ENCODE peak calls at places on chromosomes 7 and 10, in nine cellular contexts. One of them, this sample, is unnamed.

GRCh38 chr10:60919551-60919950 is 24.4 kb downstream of the RHOBTB1 start:
- DNase-seq in epithelial cell of esophagus: no peak
- DNase-seq in IMR-90: no peak
- DNase-seq in CD8-positive, alpha-beta T cell: no peak
- DNase-seq in endothelial cell: no peak
- DNase-seq in AG04450: no peak
- DNase-seq in sigmoid colon: no peak
- DNase-seq in psoas muscle: no peak
- DNase-seq in body of pancreas: no peak
- DNase-seq in this sample: no peak

GRCh38 chr7:123244768-123245167 is 45.0 kb upstream of the SLC13A1 start:
- DNase-seq in epithelial cell of esophagus: no peak
- DNase-seq in IMR-90: no peak
- DNase-seq in CD8-positive, alpha-beta T cell: no peak
- DNase-seq in endothelial cell: no peak
- DNase-seq in AG04450: no peak
- DNase-seq in sigmoid colon: no peak
- DNase-seq in psoas muscle: no peak
- DNase-seq in body of pancreas: no peak
- DNase-seq in this sample: no peak

GRCh38 chr7:112876877-112877276 is 86.7 kb upstream of the TMEM168 start:
- DNase-seq in epithelial cell of esophagus: peak; percentile 5
- DNase-seq in IMR-90: peak; percentile 7
- DNase-seq in CD8-positive, alpha-beta T cell: no peak
- DNase-seq in endothelial cell: no peak
- DNase-seq in AG04450: no peak
- DNase-seq in sigmoid colon: no peak
- DNase-seq in psoas muscle: no peak
- DNase-seq in body of pancreas: no peak
- DNase-seq in this sample: no peak

GRCh38 chr7:31488562-31489203 is 25.2 kb upstream of the ITPRID1 start:
- DNase-seq in epithelial cell of esophagus: peak; percentile 77
- DNase-seq in IMR-90: no peak
- DNase-seq in CD8-positive, alpha-beta T cell: no peak
- DNase-seq in endothelial cell: peak; percentile 66
- DNase-seq in AG04450: no peak
- DNase-seq in sigmoid colon: no peak
- DNase-seq in psoas muscle: no peak
- DNase-seq in body of pancreas: peak; percentile 14
- DNase-seq in this sample: no peak

GRCh38 chr7:542935-543789 is 23.5 kb upstream of the PDGFA start:
- DNase-seq in epithelial cell of esophagus: peak; percentile 76
- DNase-seq in IMR-90: peak; percentile 91
- DNase-seq in CD8-positive, alpha-beta T cell: no peak
- DNase-seq in endothelial cell: no peak
- DNase-seq in AG04450: peak; percentile 30
- DNase-seq in sigmoid colon: no peak
- DNase-seq in psoas muscle: no peak
- DNase-seq in body of pancreas: no peak
- DNase-seq in this sample: no peak

GRCh38 chr7:131896189-131896855 is 339.9 kb upstream of the PODXL start:
- DNase-seq in epithelial cell of esophagus: no peak
- DNase-seq in IMR-90: no peak
- DNase-seq in CD8-positive, alpha-beta T cell: no peak
- DNase-seq in endothelial cell: no peak
- DNase-seq in AG04450: no peak
- DNase-seq in sigmoid colon: no peak
- DNase-seq in psoas muscle: no peak
- DNase-seq in body of pancreas: no peak
- DNase-seq in this sample: no peak

GRCh38 chr10:19097151-19097550 is 48.5 kb downstream of the MALRD1 start:
- DNase-seq in epithelial cell of esophagus: no peak
- DNase-seq in IMR-90: peak; percentile 20
- DNase-seq in CD8-positive, alpha-beta T cell: no peak
- DNase-seq in endothelial cell: no peak
- DNase-seq in AG04450: no peak
- DNase-seq in sigmoid colon: no peak
- DNase-seq in psoas muscle: no peak
- DNase-seq in body of pancreas: no peak
- DNase-seq in this sample: no peak

GRCh38 chr10:49654036-49654693 is 25.3 kb upstream of the C10orf53 start:
- DNase-seq in epithelial cell of esophagus: no peak
- DNase-seq in IMR-90: no peak
- DNase-seq in CD8-positive, alpha-beta T cell: no peak
- DNase-seq in endothelial cell: no peak
- DNase-seq in AG04450: no peak
- DNase-seq in sigmoid colon: no peak
- DNase-seq in psoas muscle: no peak
- DNase-seq in body of pancreas: no peak
- DNase-seq in this sample: no peak

GRCh38 chr7:1666779-1667565 is 3.1 kb upstream of the ELFN1 start:
- DNase-seq in epithelial cell of esophagus: no peak
- DNase-seq in IMR-90: no peak
- DNase-seq in CD8-positive, alpha-beta T cell: no peak
- DNase-seq in endothelial cell: peak; percentile 33
- DNase-seq in AG04450: no peak
- DNase-seq in sigmoid colon: peak; percentile 36
- DNase-seq in psoas muscle: peak; percentile 48
- DNase-seq in body of pancreas: peak; percentile 12
- DNase-seq in this sample: peak; percentile 17

GRCh38 chr7:84144480-84144879 is 50.1 kb downstream of the SEMA3A start:
- DNase-seq in epithelial cell of esophagus: peak; percentile 16
- DNase-seq in IMR-90: peak; percentile 28
- DNase-seq in CD8-positive, alpha-beta T cell: no peak
- DNase-seq in endothelial cell: no peak
- DNase-seq in AG04450: no peak
- DNase-seq in sigmoid colon: no peak
- DNase-seq in psoas muscle: no peak
- DNase-seq in body of pancreas: no peak
- DNase-seq in this sample: no peak

GRCh38 chr7:106317971-106318370 is 33.2 kb upstream of the NAMPT start:
- DNase-seq in epithelial cell of esophagus: no peak
- DNase-seq in IMR-90: peak; percentile 36
- DNase-seq in CD8-positive, alpha-beta T cell: no peak
- DNase-seq in endothelial cell: no peak
- DNase-seq in AG04450: no peak
- DNase-seq in sigmoid colon: no peak
- DNase-seq in psoas muscle: no peak
- DNase-seq in body of pancreas: no peak
- DNase-seq in this sample: no peak

GRCh38 chr7:11753441-11753840 is 78.6 kb downstream of the THSD7A start:
- DNase-seq in epithelial cell of esophagus: no peak
- DNase-seq in IMR-90: no peak
- DNase-seq in CD8-positive, alpha-beta T cell: no peak
- DNase-seq in endothelial cell: no peak
- DNase-seq in AG04450: no peak
- DNase-seq in sigmoid colon: no peak
- DNase-seq in psoas muscle: no peak
- DNase-seq in body of pancreas: no peak
- DNase-seq in this sample: no peak

GRCh38 chr7:142389544-142389943 is 131.7 kb upstream of the PRSS58 start:
- DNase-seq in epithelial cell of esophagus: no peak
- DNase-seq in IMR-90: peak; percentile 49
- DNase-seq in CD8-positive, alpha-beta T cell: no peak
- DNase-seq in endothelial cell: no peak
- DNase-seq in AG04450: no peak
- DNase-seq in sigmoid colon: no peak
- DNase-seq in psoas muscle: no peak
- DNase-seq in body of pancreas: no peak
- DNase-seq in this sample: no peak

GRCh38 chr7:142385528-142386340 is 127.9 kb upstream of the PRSS58 start:
- DNase-seq in epithelial cell of esophagus: peak; percentile 83
- DNase-seq in IMR-90: peak; percentile 76
- DNase-seq in CD8-positive, alpha-beta T cell: no peak
- DNase-seq in endothelial cell: peak; percentile 61
- DNase-seq in AG04450: peak; percentile 33
- DNase-seq in sigmoid colon: no peak
- DNase-seq in psoas muscle: peak; percentile 58
- DNase-seq in body of pancreas: peak; percentile 35
- DNase-seq in this sample: no peak

DNA sequence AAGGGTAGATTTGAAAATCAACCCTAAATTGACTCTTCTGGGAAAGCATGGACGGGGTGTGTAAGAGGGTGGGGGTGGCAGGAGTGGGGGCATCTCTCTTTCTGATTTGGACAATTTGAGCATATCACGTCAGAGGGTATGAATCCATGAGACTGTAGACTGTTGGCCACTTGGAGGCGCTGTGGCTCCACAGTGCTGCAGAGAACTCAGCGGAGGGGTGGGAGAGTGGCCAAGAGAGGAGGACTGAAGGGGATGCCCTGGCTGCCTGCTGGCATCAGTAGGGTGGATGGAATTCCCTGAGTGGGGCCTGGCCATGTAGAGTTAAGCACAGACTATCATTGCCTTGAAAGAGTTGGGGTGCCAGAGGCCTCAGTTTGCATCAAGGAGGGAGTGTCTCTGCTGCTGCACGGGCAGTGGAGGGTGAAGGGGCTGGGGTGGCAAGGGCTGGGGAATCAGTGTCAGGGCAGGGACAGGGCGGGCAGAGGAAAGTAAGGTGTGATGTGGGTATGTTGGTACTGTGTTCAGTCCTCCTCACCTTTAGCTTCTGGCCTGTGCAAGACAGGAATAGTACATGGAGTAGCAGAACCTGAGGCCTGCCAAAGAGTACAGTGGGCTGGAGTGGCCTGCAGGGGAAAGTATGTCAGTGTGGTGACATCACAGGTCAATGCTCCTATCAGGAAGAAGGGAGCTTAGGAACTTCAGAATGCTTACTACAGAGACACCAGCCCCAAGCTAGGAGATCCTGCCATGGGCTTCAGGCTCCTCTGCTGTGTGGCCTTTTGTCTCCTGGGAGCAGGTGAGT is 133.5 kb upstream of the PRSS58 start:
- DNase-seq in epithelial cell of esophagus: no peak
- DNase-seq in IMR-90: peak; percentile 15
- DNase-seq in CD8-positive, alpha-beta T cell: peak; percentile 45
- DNase-seq in endothelial cell: peak; percentile 79
- DNase-seq in AG04450: no peak
- DNase-seq in sigmoid colon: no peak
- DNase-seq in psoas muscle: peak; percentile 61
- DNase-seq in body of pancreas: no peak
- DNase-seq in this sample: no peak
- TF ChIP-seq CTCF in epithelial cell of esophagus: peak; percentile 25
- TF ChIP-seq CTCF in IMR-90: peak; percentile 35
- TF ChIP-seq CTCF in CD8-positive, alpha-beta T cell: peak; percentile 22
- TF ChIP-seq CTCF in endothelial cell: peak; percentile 65
- TF ChIP-seq CTCF in AG04450: peak; percentile 37
- TF ChIP-seq CTCF in sigmoid colon: no peak
- TF ChIP-seq CTCF in psoas muscle: peak; percentile 26
- TF ChIP-seq CTCF in body of pancreas: no peak
- TF ChIP-seq CTCF in this sample: peak; percentile 52

DNA sequence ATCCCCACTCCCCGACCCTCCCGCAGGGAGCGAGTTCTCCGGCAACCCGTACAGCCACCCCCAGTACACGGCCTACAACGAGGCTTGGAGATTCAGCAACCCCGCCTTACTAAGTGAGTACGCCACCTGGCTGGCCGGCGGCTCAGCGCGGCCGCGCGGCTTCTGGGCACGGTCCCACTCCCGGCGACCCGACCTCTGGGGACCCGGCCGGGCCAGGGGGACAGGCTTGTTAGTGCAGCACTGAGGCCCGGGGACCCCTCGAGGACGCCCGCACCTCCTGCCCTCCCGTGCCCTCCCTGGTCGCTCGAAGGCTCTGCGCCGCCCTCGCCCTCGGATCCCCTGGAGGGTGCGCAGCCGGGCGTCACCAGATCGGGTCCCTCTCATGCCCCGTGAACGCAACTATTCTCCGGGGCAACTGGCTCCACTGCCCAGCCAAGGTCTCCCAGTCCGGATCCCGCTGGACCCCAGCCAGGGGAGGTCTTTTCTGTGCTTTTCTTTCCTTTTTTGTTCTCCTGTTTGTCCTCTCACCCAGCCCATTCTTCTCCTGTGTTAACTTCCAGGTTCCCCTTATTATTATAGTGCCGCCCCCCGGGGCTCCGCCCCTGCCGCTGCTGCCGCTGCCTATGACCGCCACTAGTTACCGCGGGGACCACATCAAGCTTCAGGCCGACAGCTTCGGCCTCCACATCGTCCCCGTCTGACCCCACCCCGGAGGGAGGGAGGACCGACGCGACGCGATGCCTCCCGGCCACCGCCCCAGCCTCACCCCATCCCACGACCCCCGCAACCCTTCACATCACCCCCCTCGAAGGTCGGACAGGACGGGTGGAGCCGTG is 81.8 kb downstream of the PAX2 start:
- DNase-seq in epithelial cell of esophagus: peak; percentile 25
- DNase-seq in IMR-90: no peak
- DNase-seq in CD8-positive, alpha-beta T cell: peak; percentile 23
- DNase-seq in endothelial cell: no peak
- DNase-seq in AG04450: no peak
- DNase-seq in sigmoid colon: peak; percentile 63
- DNase-seq in psoas muscle: no peak
- DNase-seq in body of pancreas: peak; percentile 64
- DNase-seq in this sample: peak; percentile 29
- TF ChIP-seq CTCF in epithelial cell of esophagus: peak; percentile 29
- TF ChIP-seq CTCF in IMR-90: no peak
- TF ChIP-seq CTCF in CD8-positive, alpha-beta T cell: no peak
- TF ChIP-seq CTCF in endothelial cell: no peak
- TF ChIP-seq CTCF in AG04450: no peak
- TF ChIP-seq CTCF in sigmoid colon: no peak
- TF ChIP-seq CTCF in psoas muscle: peak; percentile 20
- TF ChIP-seq CTCF in body of pancreas: peak; percentile 60
- TF ChIP-seq CTCF in this sample: peak; percentile 43

DNA sequence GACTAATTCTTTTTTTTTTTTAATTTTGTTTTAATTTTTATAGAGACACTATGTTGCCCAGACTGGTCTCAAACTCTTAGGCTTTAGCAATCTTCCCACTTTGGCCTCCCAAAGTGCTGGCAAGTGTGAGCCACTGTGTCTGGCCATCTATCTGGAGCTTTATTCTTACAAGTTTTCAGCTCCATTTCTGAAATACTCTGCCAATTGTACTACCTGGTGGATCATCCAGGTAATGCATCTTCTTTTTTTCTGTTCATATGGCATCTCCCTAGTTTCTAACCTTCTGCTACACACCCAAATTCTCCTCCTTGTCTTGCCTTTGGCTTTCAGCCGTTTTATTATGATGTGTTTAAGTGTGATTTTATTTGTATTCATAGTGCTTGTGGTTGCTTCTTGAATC is 40.2 kb downstream of the ZNF365 start:
- DNase-seq in epithelial cell of esophagus: peak; percentile 47
- DNase-seq in IMR-90: no peak
- DNase-seq in CD8-positive, alpha-beta T cell: no peak
- DNase-seq in endothelial cell: no peak
- DNase-seq in AG04450: no peak
- DNase-seq in sigmoid colon: no peak
- DNase-seq in psoas muscle: no peak
- DNase-seq in body of pancreas: no peak
- DNase-seq in this sample: no peak
- TF ChIP-seq CTCF in epithelial cell of esophagus: peak; percentile 46
- TF ChIP-seq CTCF in IMR-90: no peak
- TF ChIP-seq CTCF in CD8-positive, alpha-beta T cell: no peak
- TF ChIP-seq CTCF in endothelial cell: peak; percentile 46
- TF ChIP-seq CTCF in AG04450: peak; percentile 20
- TF ChIP-seq CTCF in sigmoid colon: no peak
- TF ChIP-seq CTCF in psoas muscle: no peak
- TF ChIP-seq CTCF in body of pancreas: no peak
- TF ChIP-seq CTCF in this sample: no peak

DNA sequence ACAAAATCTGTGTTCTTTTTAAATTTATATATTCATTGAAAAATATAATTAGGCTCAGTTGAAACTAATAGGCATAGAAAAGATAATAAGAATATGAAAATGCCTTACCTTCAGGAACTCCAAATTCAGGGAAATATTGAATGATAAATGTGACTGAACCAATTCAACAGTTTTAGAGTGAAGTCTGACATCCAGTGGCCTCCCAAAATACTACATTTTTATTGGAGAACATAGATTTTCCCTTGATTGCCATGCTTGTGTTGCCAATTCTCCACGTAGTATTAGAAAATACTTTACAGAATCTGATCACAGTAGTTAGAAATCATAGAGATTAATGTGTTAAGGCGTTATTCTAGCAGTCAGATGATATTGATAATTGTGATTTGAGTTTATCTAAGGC is 1246.7 kb downstream of the GATA3 start:
- DNase-seq in epithelial cell of esophagus: peak; percentile 17
- DNase-seq in IMR-90: no peak
- DNase-seq in CD8-positive, alpha-beta T cell: no peak
- DNase-seq in endothelial cell: no peak
- DNase-seq in AG04450: no peak
- DNase-seq in sigmoid colon: no peak
- DNase-seq in psoas muscle: no peak
- DNase-seq in body of pancreas: no peak
- DNase-seq in this sample: no peak
- TF ChIP-seq CTCF in epithelial cell of esophagus: peak; percentile 28
- TF ChIP-seq CTCF in IMR-90: peak; percentile 23
- TF ChIP-seq CTCF in CD8-positive, alpha-beta T cell: no peak
- TF ChIP-seq CTCF in endothelial cell: no peak
- TF ChIP-seq CTCF in AG04450: peak; percentile 18
- TF ChIP-seq CTCF in sigmoid colon: no peak
- TF ChIP-seq CTCF in psoas muscle: no peak
- TF ChIP-seq CTCF in body of pancreas: no peak
- TF ChIP-seq CTCF in this sample: peak; percentile 47